ENCODE peak calls at places on chromosomes 4 and X, in seven cellular contexts. Y is GDM1; M is brain microvascular endothelial cell; K is MG63; O is iris pigment epithelial cell; I is stimulated activated CD4-positive, alpha-beta T cell treated with anti-CD3 and anti-CD28 coated beads, Interleukin-15, amount 100 ng/mL, for 1 hour; U is T follicular helper cell. Q is an unnamed sample.

GRCh38 chr4:2416564-2417195 is 1.8 kb downstream of the ZFYVE28 start:
- DNase-seq in U (no peak), I (no peak), K (peak), Y (no peak), M (no peak), O (peak), Q (no peak)

GRCh38 chrX:46759645-46759974 is 692 bp upstream of the SLC9A7 start:
- DNase-seq in I (no peak), Y (no peak), M (peak), O (peak), K (no peak), U (no peak), Q (no peak)

GRCh38 chr4:151717909-151718613 is 42.7 kb downstream of the GATB start:
- DNase-seq in O (no peak), M (no peak), K (no peak), Y (no peak), U (no peak), I (no peak), Q (no peak)

GRCh38 chr4:174627473-174627872 is 105.2 kb upstream of the HPGD start:
- DNase-seq in M (no peak), U (no peak), Y (no peak), O (no peak), K (no peak), I (no peak), Q (no peak)

GRCh38 chr4:87669373-87669772 is 19.3 kb downstream of the DMP1 start:
- DNase-seq in O (no peak), M (no peak), K (no peak), U (no peak), Y (no peak), I (no peak), Q (no peak)

GRCh38 chr4:25842229-25842840 is 20.5 kb downstream of the SEL1L3 start:
- DNase-seq in I (no peak), Y (no peak), O (no peak), K (no peak), M (no peak), U (no peak), Q (no peak)

GRCh38 chr4:3341760-3342159 is 48.9 kb downstream of the RGS12 start:
- DNase-seq in K (no peak), O (no peak), M (no peak), Y (no peak), U (no peak), I (no peak), Q (no peak)

GRCh38 chr4:180598281-180598680 is 1644.9 kb upstream of the TENM3 start:
- DNase-seq in K (no peak), M (no peak), O (no peak), Y (no peak), I (no peak), U (no peak), Q (no peak)

GRCh38 chr4:1377606-1378261 is 28.5 kb downstream of the NKX1-1 start:
- DNase-seq in U (no peak), Y (no peak), M (no peak), K (no peak), O (no peak), I (no peak), Q (no peak)

GRCh38 chr4:25656031-25656430 is 380 bp downstream of the SLC34A2 start:
- DNase-seq in M (no peak), O (no peak), Y (no peak), U (no peak), I (no peak), K (no peak), Q (no peak)

GRCh38 chr4:8271821-8272220 is 2.3 kb downstream of the HTRA3 start:
- DNase-seq in Y (no peak), I (no peak), M (no peak), U (no peak), O (no peak), K (no peak), Q (no peak)

GRCh38 chrX:17591741-17592110 is 145.6 kb upstream of the SCML1 start:
- DNase-seq in I (no peak), K (peak), U (no peak), M (peak), O (peak), Y (no peak), Q (no peak)

GRCh38 chrX:41559662-41560061 is 112.5 kb downstream of the NYX start:
- DNase-seq in O (peak), M (peak), K (no peak), U (no peak), I (no peak), Y (no peak), Q (no peak)

GRCh38 chr4:127400736-127401346 is 231.9 kb upstream of the INTU start:
- DNase-seq in K (peak), Y (peak), M (peak), U (no peak), I (no peak), O (peak), Q (peak)

GRCh38 chrX:77415161-77415560 is 32.0 kb upstream of the FGF16 start:
- DNase-seq in Y (no peak), K (no peak), U (no peak), M (no peak), O (no peak), I (no peak), Q (no peak)

GRCh38 chrX:19350831-19351447 is 7.2 kb downstream of the PDHA1 start:
- DNase-seq in M (no peak), Y (no peak), O (no peak), K (no peak), U (no peak), I (no peak), Q (no peak)

GRCh38 chrX:8688776-8689175 is 43.2 kb downstream of the ANOS1 start:
- DNase-seq in K (no peak), O (no peak), Y (no peak), I (no peak), M (no peak), U (no peak), Q (no peak)

GRCh38 chrX:29903365-29903764 is 312.0 kb upstream of the MAGEB2 start:
- DNase-seq in M (no peak), K (no peak), O (peak), I (no peak), Y (no peak), U (no peak), Q (no peak)

Q was measured in ascending aorta.